ENCODE peak calls at places on chromosomes 4 and X, in four cellular contexts. R is left lobe of liver; D is T-cell; F is activated CD8-positive, alpha-beta T cell treated with anti-CD3 and anti-CD28 coated beads for 36 hours. S is an unnamed sample.

GRCh38 chr4:733631-733980 is 28.0 kb downstream of the PCGF3 start:
- ATAC-seq in R (no peak), D (no peak), F (no peak), S (no peak)

GRCh38 chrX:138711399-138712347 is at the start of gene FGF13:
- ATAC-seq in R (peak), D (no peak), F (no peak), S (no peak)

GRCh38 chr4:76386566-76387305 is 34.2 kb downstream of the CCDC158 start:
- ATAC-seq in R (peak), D (no peak), F (no peak), S (no peak)

GRCh38 chr4:83644677-83645639 is 109.0 kb downstream of the GPAT3 start:
- ATAC-seq in R (peak), D (no peak), F (peak), S (peak)

GRCh38 chr4:20520901-20521300 is 179.4 kb upstream of the PACRGL start:
- ATAC-seq in R (no peak), D (no peak), F (no peak), S (no peak)

GRCh38 chrX:65681810-65682209 is 14.4 kb downstream of the MSN start:
- ATAC-seq in R (no peak), D (peak), F (no peak), S (no peak)

GRCh38 chr4:95105112-95105511 is 347.4 kb downstream of the BMPR1B start:
- ATAC-seq in R (no peak), D (no peak), F (no peak), S (no peak)

GRCh38 chrX:69605521-69605920 is 10.4 kb upstream of the EDA start:
- ATAC-seq in R (no peak), D (no peak), F (no peak), S (no peak)

GRCh38 chr4:13642576-13642975 is 15.1 kb upstream of the BOD1L1 start:
- ATAC-seq in R (peak), D (no peak), F (no peak), S (no peak)

GRCh38 chr4:7708981-7709380 is 230.7 kb downstream of the AFAP1 start:
- ATAC-seq in R (no peak), D (no peak), F (no peak), S (no peak)

GRCh38 chr4:95362906-95363578 is 185.7 kb downstream of the UNC5C start:
- ATAC-seq in R (no peak), D (no peak), F (no peak), S (no peak)

GRCh38 chr4:173243321-173243720 is 74.7 kb downstream of the GALNT7 start:
- ATAC-seq in R (no peak), D (no peak), F (no peak), S (no peak)

GRCh38 chr4:48851651-48852050 is 20.8 kb downstream of the OCIAD1 start:
- ATAC-seq in R (no peak), D (no peak), F (peak), S (peak)

GRCh38 chr4:3036131-3036952 is 38.0 kb downstream of the HTT-AS start:
- ATAC-seq in R (no peak), D (no peak), F (no peak), S (no peak)

GRCh38 chrX:14899607-14900006 is 26.4 kb downstream of the MOSPD2 start:
- ATAC-seq in R (no peak), D (no peak), F (peak), S (peak)

GRCh38 chrX:106959897-106960296 is 39.7 kb downstream of the CLDN2 start:
- ATAC-seq in R (peak), D (no peak), F (no peak), S (no peak)

GRCh38 chr4:40603281-40603680 is 26.4 kb downstream of the RBM47 start:
- ATAC-seq in R (no peak), D (no peak), F (no peak), S (no peak)

GRCh38 chrX:100622989-100623388 is 13.6 kb downstream of the TSPAN6 start:
- ATAC-seq in R (no peak), D (no peak), F (no peak), S (no peak)

GRCh38 chr4:32161382-32161781 is 1441.2 kb downstream of the PCDH7 start:
- ATAC-seq in R (no peak), D (no peak), F (no peak), S (no peak)

GRCh38 chr4:150297861-150298474 is 219.7 kb downstream of the DCLK2 start:
- ATAC-seq in R (peak), D (peak), F (no peak), S (no peak)

GRCh38 chr4:155060419-155060818 is 148.0 kb upstream of the NPY2R start:
- ATAC-seq in R (no peak), D (no peak), F (no peak), S (no peak)

GRCh38 chr4:33996075-33996718 is 2248.1 kb downstream of the ARAP2 start:
- ATAC-seq in R (no peak), D (no peak), F (no peak), S (no peak)

GRCh38 chr4:143587703-143588102 is 74.2 kb downstream of the SMARCA5 start:
- ATAC-seq in R (peak), D (no peak), F (no peak), S (no peak)

GRCh38 chr4:40536032-40536431 is 93.6 kb downstream of the RBM47 start:
- ATAC-seq in R (no peak), D (no peak), F (no peak), S (no peak)

GRCh38 chr4:63302792-63303191 is 1106.5 kb downstream of the TECRL start:
- ATAC-seq in R (peak), D (no peak), F (no peak), S (no peak)

GRCh38 chr4:18405054-18405453 is 383.5 kb upstream of the LCORL start:
- ATAC-seq in R (no peak), D (no peak), F (no peak), S (no peak)

GRCh38 chr4:48949518-48950207 is 36.4 kb upstream of the CWH43 start:
- ATAC-seq in R (no peak), D (no peak), F (no peak), S (no peak)

GRCh38 chr4:4782969-4783368 is 76.5 kb upstream of the MSX1 start:
- ATAC-seq in R (no peak), D (no peak), F (no peak), S (no peak)

GRCh38 chrX:4485917-4486316 is 772.5 kb upstream of the PRKX start:
- ATAC-seq in R (no peak), D (no peak), F (no peak), S (no peak)

S was measured in activated T-helper 17 cell treated with anti-CD3 and anti-CD28 coated beads, Interleukin-2, amount 50 U/mL, for 72 hours.